ENCODE peak calls at places on chromosomes 4 and X, in nine cellular contexts. E is gastrocnemius medialis, X is fibroblast of the aortic adventitia, F is heart left ventricle, H is B cell, T is AG09319, U is Calu3, P is osteocyte, W is dorsolateral prefrontal cortex. G is an unnamed sample.

GRCh38 chr4:52098618-52099017 is 47.5 kb downstream of the SPATA18 start:
- DNase-seq in E (no peak), X (no peak), F (no peak), H (no peak), T (no peak), U (no peak), P (no peak), W (no peak), G (no peak)

GRCh38 chr4:1864076-1865008 is 6.9 kb upstream of the NSD2 start:
- DNase-seq in E (no peak), X (no peak), F (no peak), H (no peak), T (no peak), U (no peak), P (no peak), W (no peak), G (no peak)

GRCh38 chr4:40833212-40833611 is 83.5 kb downstream of the NSUN7 start:
- DNase-seq in E (no peak), X (no peak), F (no peak), H (no peak), T (no peak), U (no peak), P (no peak), W (no peak), G (no peak)

GRCh38 chr4:114015444-114015899 is 36.0 kb upstream of the ARSJ start:
- DNase-seq in E (no peak), X (peak; percentile 100), F (no peak), H (no peak), T (peak; percentile 66), U (no peak), P (no peak), W (no peak), G (no peak)

GRCh38 chrX:125620715-125621587 is 301.3 kb downstream of the TEX13C start:
- DNase-seq in E (no peak), X (no peak), F (no peak), H (no peak), T (no peak), U (no peak), P (no peak), W (no peak), G (no peak)

GRCh38 chr4:84952004-84952403 is 14.5 kb downstream of the WDFY3 start:
- DNase-seq in E (peak; percentile 55), X (peak; percentile 63), F (no peak), H (no peak), T (no peak), U (peak; percentile 18), P (no peak), W (no peak), G (no peak)

GRCh38 chrX:17072726-17073125 is 126.3 kb downstream of the REPS2 start:
- DNase-seq in E (no peak), X (no peak), F (no peak), H (no peak), T (no peak), U (no peak), P (no peak), W (no peak), G (no peak)

GRCh38 chr4:124468360-124468759 is 244.2 kb downstream of the ANKRD50 start:
- DNase-seq in E (no peak), X (no peak), F (no peak), H (no peak), T (no peak), U (no peak), P (no peak), W (no peak), G (no peak)

GRCh38 chr4:67332627-67333026 is 212.7 kb downstream of the CENPC start:
- DNase-seq in E (no peak), X (no peak), F (no peak), H (no peak), T (no peak), U (peak; percentile 2), P (no peak), W (no peak), G (no peak)

GRCh38 chrX:155065035-155065734 is 5.8 kb downstream of the CMC4 start:
- DNase-seq in E (no peak), X (peak; percentile 43), F (no peak), H (no peak), T (no peak), U (no peak), P (no peak), W (no peak), G (no peak)

GRCh38 chrX:22634081-22634480 is 361.4 kb downstream of the CBLL2 start:
- DNase-seq in E (no peak), X (peak; percentile 83), F (no peak), H (no peak), T (no peak), U (no peak), P (no peak), W (no peak), G (no peak)

GRCh38 chr4:138113819-138114415 is 128.2 kb downstream of the SLC7A11 start:
- DNase-seq in E (no peak), X (peak; percentile 87), F (no peak), H (no peak), T (peak; percentile 56), U (no peak), P (no peak), W (no peak), G (no peak)

GRCh38 chrX:54452920-54453319 is 12.7 kb downstream of the TSR2 start:
- DNase-seq in E (no peak), X (no peak), F (no peak), H (no peak), T (no peak), U (no peak), P (no peak), W (no peak), G (no peak)
- TF ChIP-seq CTCF in E (no peak), X (peak; percentile 19), F (no peak), H (no peak), T (peak; percentile 2), U (peak; percentile 22), P (peak; percentile 45), W (no peak), G (no peak)

GRCh38 chr4:18935956-18936355 is 914.4 kb upstream of the LCORL start:
- DNase-seq in E (no peak), X (no peak), F (no peak), H (no peak), T (no peak), U (no peak), P (no peak), W (peak; percentile 32), G (no peak)

GRCh38 chr4:18932940-18933339 is 911.4 kb upstream of the LCORL start:
- DNase-seq in E (no peak), X (no peak), F (no peak), H (no peak), T (no peak), U (no peak), P (no peak), W (no peak), G (no peak)

GRCh38 chr4:18937080-18937479 is 915.5 kb upstream of the LCORL start:
- DNase-seq in E (no peak), X (no peak), F (no peak), H (no peak), T (no peak), U (no peak), P (no peak), W (no peak), G (no peak)

GRCh38 chr4:18931643-18932373 is 910.3 kb upstream of the LCORL start:
- DNase-seq in E (no peak), X (no peak), F (no peak), H (no peak), T (no peak), U (no peak), P (no peak), W (no peak), G (no peak)

GRCh38 chr4:18934197-18934596 is 912.6 kb upstream of the LCORL start:
- DNase-seq in E (no peak), X (no peak), F (no peak), H (no peak), T (no peak), U (no peak), P (no peak), W (no peak), G (no peak)
- TF ChIP-seq CTCF in E (no peak), X (no peak), F (no peak), H (no peak), T (no peak), U (no peak), P (peak; percentile 42), W (peak; percentile 15), G (no peak)

GRCh38 chr4:143531773-143532491 is 18.4 kb downstream of the SMARCA5 start:
- DNase-seq in E (no peak), X (peak; percentile 62), F (no peak), H (no peak), T (no peak), U (no peak), P (no peak), W (no peak), G (no peak)

DNA sequence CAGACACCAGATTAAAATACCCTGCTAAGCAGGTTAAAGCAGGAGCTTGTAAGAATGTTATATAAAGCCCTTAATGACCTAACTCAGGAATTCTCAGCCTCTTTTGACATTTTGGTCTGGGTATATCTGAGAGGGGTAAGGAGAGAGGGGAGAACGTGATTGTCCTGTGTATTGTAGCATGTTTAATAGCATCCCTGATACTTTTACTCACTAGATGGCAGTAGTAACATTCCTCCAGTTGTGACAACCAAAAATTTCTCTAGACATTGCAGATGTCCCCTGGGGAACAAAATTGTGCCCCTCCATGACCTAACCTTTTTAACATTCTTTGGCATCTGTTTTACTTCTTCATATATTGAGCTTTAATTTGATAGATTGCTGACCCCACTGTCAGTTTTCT is 17.9 kb downstream of the SMARCA5 start:
- DNase-seq in E (no peak), X (peak; percentile 35), F (no peak), H (no peak), T (no peak), U (no peak), P (no peak), W (no peak), G (no peak)
- TF ChIP-seq CTCF in E (no peak), X (peak; percentile 58), F (peak; percentile 29), H (no peak), T (peak; percentile 34), U (no peak), P (peak; percentile 61), W (peak; percentile 47), G (no peak)

GRCh38 chr4:88814043-88814617 is 116.5 kb upstream of the NAP1L5 start:
- DNase-seq in E (no peak), X (no peak), F (no peak), H (no peak), T (no peak), U (peak; percentile 36), P (no peak), W (no peak), G (no peak)
- TF ChIP-seq CTCF in E (no peak), X (no peak), F (no peak), H (no peak), T (no peak), U (peak; percentile 16), P (no peak), W (no peak), G (no peak)

GRCh38 chr4:145307120-145307519 is 126.7 kb upstream of the OTUD4 start:
- DNase-seq in E (no peak), X (no peak), F (no peak), H (no peak), T (no peak), U (no peak), P (no peak), W (no peak), G (no peak)
- TF ChIP-seq CTCF in E (no peak), X (no peak), F (no peak), H (no peak), T (no peak), U (no peak), P (no peak), W (no peak), G (no peak)

GRCh38 chr4:158895797-158896442 is 127.1 kb downstream of the FNIP2 start:
- DNase-seq in E (no peak), X (no peak), F (no peak), H (no peak), T (no peak), U (peak; percentile 23), P (no peak), W (peak; percentile 48), G (no peak)
- TF ChIP-seq CTCF in E (no peak), X (no peak), F (no peak), H (no peak), T (no peak), U (no peak), P (peak; percentile 42), W (no peak), G (no peak)

G was measured in omental fat pad.